ENCODE peak calls at places on chromosomes 3 and 15, in five cellular contexts. T is testis; R is RWPE1; K is cardiac fibroblast; I is CD8-positive, alpha-beta T cell. M is an unnamed sample.

GRCh38 chr3:182795383-182795782 is 2.1 kb downstream of the ATP11B start:
- DNase-seq in K (peak; percentile 18), I (peak; percentile 39), R (peak; percentile 36), T (no peak), M (no peak)

GRCh38 chr15:34753236-34753894 is 1.4 kb downstream of the GJD2 start:
- DNase-seq in K (peak; percentile 65), T (peak; percentile 50), R (peak; percentile 66), I (no peak), M (no peak)

GRCh38 chr3:121786485-121786884 is 36.9 kb upstream of the GOLGB1 start:
- DNase-seq in R (no peak), K (peak; percentile 72), I (no peak), T (no peak), M (no peak)

GRCh38 chr15:90062729-90063684 is 39.3 kb downstream of the IDH2 start:
- DNase-seq in I (no peak), T (peak; percentile 27), K (no peak), R (no peak), M (no peak)

GRCh38 chr3:178671261-178672191 is 135.3 kb downstream of the KCNMB2 start:
- DNase-seq in I (no peak), R (peak; percentile 75), K (peak; percentile 64), T (no peak), M (no peak)

GRCh38 chr3:195829897-195830254 is 18.1 kb upstream of the MUC4 start:
- DNase-seq in T (no peak), I (no peak), K (no peak), R (no peak), M (no peak)

GRCh38 chr15:66997212-66997611 is 68.2 kb upstream of the SMAD3 start:
- DNase-seq in T (no peak), K (peak; percentile 86), I (no peak), R (peak; percentile 70), M (peak; percentile 51)

GRCh38 chr3:97938444-97938843 is 33.8 kb downstream of the RIOX2 start:
- DNase-seq in K (peak; percentile 38), R (no peak), I (no peak), T (no peak), M (no peak)

GRCh38 chr3:131072099-131072559 is 45.5 kb downstream of the NEK11 start:
- DNase-seq in K (peak; percentile 71), R (no peak), T (no peak), I (no peak), M (no peak)

GRCh38 chr15:101288905-101289513 is 6.0 kb downstream of the SNRPA1 start:
- DNase-seq in K (peak; percentile 76), I (peak; percentile 29), T (peak; percentile 20), R (peak; percentile 59), M (no peak)

GRCh38 chr3:129226374-129226773 is 23.0 kb upstream of the COPG1 start:
- DNase-seq in K (peak; percentile 89), T (peak; percentile 64), I (no peak), R (peak; percentile 82), M (peak; percentile 79)

GRCh38 chr15:68479406-68479805 is 47.4 kb upstream of the ITGA11 start:
- DNase-seq in I (no peak), K (peak; percentile 43), T (no peak), R (no peak), M (no peak)

GRCh38 chr15:72445426-72445825 is 28.7 kb upstream of the ARIH1 start:
- DNase-seq in I (no peak), T (no peak), R (no peak), K (no peak), M (no peak)

GRCh38 chr3:167684389-167684993 is 30.7 kb upstream of the WDR49 start:
- DNase-seq in T (peak; percentile 79), R (peak; percentile 38), I (peak; percentile 61), K (peak; percentile 81), M (peak; percentile 8)

GRCh38 chr3:155790272-155790918 is 15.7 kb downstream of the C3orf33 start:
- DNase-seq in I (no peak), K (no peak), R (no peak), T (no peak), M (no peak)

GRCh38 chr3:127691494-127691893 is 18.7 kb downstream of the ABTB1 start:
- DNase-seq in T (no peak), I (no peak), R (no peak), K (no peak), M (no peak)

GRCh38 chr15:80449825-80450224 is 45.6 kb downstream of the ARNT2 start:
- DNase-seq in T (no peak), I (no peak), K (no peak), R (no peak), M (no peak)

GRCh38 chr3:61637088-61638051 is 76.0 kb downstream of the PTPRG start:
- DNase-seq in I (no peak), T (peak; percentile 61), R (no peak), K (peak; percentile 28), M (no peak)

GRCh38 chr3:68996356-68996995 is 17.0 kb downstream of the EOGT start:
- DNase-seq in R (peak; percentile 53), K (peak; percentile 38), I (no peak), T (no peak), M (no peak)

GRCh38 chr3:194046995-194047681 is 88.8 kb upstream of the HES1 start:
- DNase-seq in T (peak; percentile 60), I (no peak), K (no peak), R (no peak), M (no peak)

GRCh38 chr15:58374147-58374546 is 57.6 kb upstream of the LIPC start:
- DNase-seq in T (no peak), K (no peak), R (no peak), I (no peak), M (no peak)

GRCh38 chr3:127836004-127836882 is 13.9 kb upstream of the MGLL start:
- DNase-seq in I (no peak), R (no peak), K (no peak), T (no peak), M (no peak)

GRCh38 chr3:108404409-108404808 is 106.0 kb downstream of the MYH15 start:
- DNase-seq in I (no peak), T (no peak), K (peak; percentile 39), R (no peak), M (no peak)

GRCh38 chr15:42046597-42046996 is 25.8 kb upstream of the PLA2G4E start:
- DNase-seq in I (no peak), K (no peak), T (no peak), R (no peak), M (no peak)

GRCh38 chr3:139675327-139675726 is 2.4 kb downstream of the NMNAT3 start:
- DNase-seq in R (no peak), I (no peak), T (no peak), K (no peak), M (no peak)

DNA sequence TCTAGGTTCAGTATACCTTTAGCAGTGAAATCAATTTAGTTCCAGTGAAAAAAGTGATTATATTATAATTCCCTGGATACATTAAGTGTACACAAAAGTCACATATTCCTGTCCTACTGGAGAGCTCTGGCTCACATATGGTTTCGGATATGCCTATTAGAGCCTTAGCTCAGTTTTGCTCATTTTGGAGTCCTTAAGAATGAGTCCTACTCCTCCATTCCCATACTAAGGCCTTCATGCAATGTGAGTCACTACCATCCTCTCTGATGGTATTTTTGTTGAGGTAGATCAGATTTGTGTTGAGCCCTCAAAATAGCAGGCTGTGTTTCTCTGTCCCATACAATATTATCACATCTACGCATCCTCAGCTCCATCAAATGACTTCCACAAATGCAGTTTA is 294.2 kb upstream of the COL8A1 start:
- DNase-seq in R (no peak), I (no peak), T (no peak), K (peak; percentile 17), M (no peak)
- TF ChIP-seq CTCF in R (no peak), I (no peak), T (no peak), K (no peak), M (no peak)

GRCh38 chr3:46312996-46313395 is 40.9 kb upstream of the CCR2 start:
- DNase-seq in I (no peak), T (peak; percentile 25), K (peak; percentile 34), R (peak; percentile 52), M (no peak)
- TF ChIP-seq CTCF in I (no peak), T (no peak), K (no peak), R (no peak), M (no peak)

GRCh38 chr3:94429517-94429916 is 366.7 kb downstream of the NSUN3 start:
- DNase-seq in T (no peak), R (no peak), K (peak; percentile 57), I (no peak), M (no peak)

GRCh38 chr3:94431831-94432230 is 369.0 kb downstream of the NSUN3 start:
- DNase-seq in I (no peak), K (no peak), R (no peak), T (no peak), M (no peak)

GRCh38 chr3:94433811-94434210 is 370.9 kb downstream of the NSUN3 start:
- DNase-seq in K (peak; percentile 59), I (no peak), T (no peak), R (no peak), M (no peak)
- TF ChIP-seq CTCF in K (no peak), I (no peak), T (no peak), R (no peak), M (no peak)

DNA sequence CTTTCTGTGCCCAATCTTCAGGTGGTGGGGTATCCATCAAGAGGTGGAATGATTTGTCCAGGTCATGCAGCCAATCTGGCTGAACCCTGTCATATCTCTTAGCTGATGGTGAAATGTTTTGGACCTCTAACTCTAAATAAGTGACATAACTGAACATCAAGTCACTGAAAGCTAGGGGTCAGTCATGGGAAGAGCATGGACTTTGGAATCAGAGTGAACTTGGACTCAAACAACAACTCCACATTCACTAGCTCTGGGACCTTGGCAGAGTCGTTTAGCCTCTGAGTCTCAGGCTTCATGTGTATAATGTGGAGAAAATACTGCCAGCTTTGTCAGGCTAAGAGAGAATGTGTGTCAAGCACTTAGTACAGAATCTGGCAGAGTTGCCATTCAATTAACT is 557.8 kb upstream of the CFAP20DC start:
- DNase-seq in T (no peak), R (no peak), I (no peak), K (peak; percentile 5), M (no peak)
- TF ChIP-seq CTCF in T (no peak), R (no peak), I (no peak), K (no peak), M (peak; percentile 25)

DNA sequence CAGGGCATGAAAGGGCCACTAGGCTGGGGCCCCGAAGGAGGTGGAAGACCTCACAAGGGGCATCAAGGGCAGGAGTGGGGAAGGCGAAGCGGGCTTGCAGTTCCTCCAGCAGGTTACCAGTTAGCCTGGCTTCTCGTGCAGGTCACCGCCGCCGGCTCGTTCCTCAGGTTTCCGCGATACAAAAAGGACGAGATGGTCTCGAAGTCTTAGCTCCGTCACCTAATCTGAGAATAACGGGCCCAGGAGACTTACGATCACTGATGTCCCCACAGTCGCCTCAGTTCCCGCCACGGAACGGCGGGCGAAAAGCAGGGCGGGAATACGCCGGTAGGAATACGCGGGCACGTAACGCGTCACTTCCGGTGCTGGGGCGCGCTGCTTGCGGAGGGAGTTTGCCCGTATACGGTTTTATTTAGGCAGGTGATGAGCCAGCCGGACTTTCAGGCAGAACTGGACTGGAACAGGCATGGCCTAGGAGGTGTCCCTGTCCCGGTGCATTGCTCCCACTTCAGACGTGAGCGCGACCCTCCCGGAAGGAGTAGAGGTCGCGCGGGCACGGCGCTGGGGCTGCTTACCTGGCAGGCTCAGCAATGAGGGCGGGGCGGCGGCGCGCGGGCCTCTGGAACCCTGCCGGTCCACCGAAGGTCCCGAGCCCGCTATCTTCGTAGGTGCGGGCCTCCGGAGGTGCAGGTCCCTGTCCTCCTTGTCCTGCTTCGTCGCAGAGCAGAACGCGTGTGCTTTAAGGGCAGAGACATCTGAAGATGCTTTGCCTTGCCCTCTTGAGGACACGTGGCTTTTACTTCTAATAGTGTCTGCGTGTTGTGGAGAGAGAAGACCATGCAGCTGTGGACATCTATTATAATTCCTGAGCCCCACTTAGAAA is at the start of gene RFC4:
- DNase-seq in I (peak; percentile 84), T (peak; percentile 91), K (peak; percentile 69), R (peak; percentile 70), M (no peak)
- TF ChIP-seq CTCF in I (no peak), T (no peak), K (no peak), R (no peak), M (no peak)